ENCODE peak calls at places on chromosomes 7 and 10, in seven cellular contexts. F is lung, K is brain microvascular endothelial cell, V is BJ, U is psoas muscle, I is endothelial cell of umbilical vein, H is HepG2. C is an unnamed sample. For H3K27me3, the result is how much of the 10 kb centered on the place peaks cover.

GRCh38 chr10:100912013-100912608 is 652 bp upstream of the SLF2 start:
- DNase-seq in F (no peak), K (peak), V (no peak), U (no peak), I (no peak), H (no peak), C (no peak)

GRCh38 chr10:77784856-77785255 is 141.7 kb downstream of the DLG5 start:
- DNase-seq in F (no peak), K (peak), V (peak), U (no peak), I (peak), H (no peak), C (peak)

GRCh38 chr10:86372785-86373239 is 6.2 kb upstream of the GRID1 start:
- DNase-seq in F (no peak), K (no peak), V (no peak), U (no peak), I (no peak), H (no peak), C (no peak)

GRCh38 chr7:30770936-30771858 is at the start of gene MINDY4:
- DNase-seq in F (peak), K (peak), V (no peak), U (peak), I (peak), H (no peak), C (no peak)

GRCh38 chr10:12547301-12547771 is 198.0 kb downstream of the CAMK1D start:
- DNase-seq in F (no peak), K (no peak), V (no peak), U (no peak), I (no peak), H (no peak), C (no peak)

GRCh38 chr7:376306-376969 is 86.5 kb downstream of the FOXL3 start:
- DNase-seq in F (no peak), K (no peak), V (no peak), U (no peak), I (no peak), H (no peak), C (no peak)

GRCh38 chr10:15141136-15142067 is 27.1 kb downstream of the NMT2 start:
- DNase-seq in F (no peak), K (peak), V (no peak), U (no peak), I (no peak), H (peak), C (no peak)

GRCh38 chr10:43390791-43391190 is 18.2 kb downstream of the HNRNPF start:
- DNase-seq in F (no peak), K (peak), V (no peak), U (no peak), I (peak), H (peak), C (no peak)

GRCh38 chr10:29555746-29556481 is 78.9 kb downstream of the SVIL start:
- DNase-seq in F (no peak), K (peak), V (peak), U (no peak), I (no peak), H (no peak), C (peak)

GRCh38 chr7:87920578-87920977 is 13.5 kb upstream of the ADAM22 start:
- DNase-seq in F (no peak), K (peak), V (no peak), U (no peak), I (no peak), H (no peak), C (no peak)

GRCh38 chr10:30553625-30554442 is 75.7 kb downstream of the LYZL2 start:
- DNase-seq in F (peak), K (peak), V (peak), U (peak), I (peak), H (peak), C (no peak)

GRCh38 chr10:86267286-86268195 is 99.1 kb downstream of the GRID1 start:
- DNase-seq in F (no peak), K (no peak), V (no peak), U (no peak), I (no peak), H (no peak), C (no peak)

GRCh38 chr10:15293862-15294835 is 76.9 kb downstream of the FAM171A1 start:
- DNase-seq in F (no peak), K (no peak), V (peak), U (no peak), I (peak), H (no peak), C (no peak)

GRCh38 chr7:117272360-117272759 is 50.5 kb downstream of the WNT2 start:
- DNase-seq in F (no peak), K (no peak), V (no peak), U (no peak), I (no peak), H (no peak), C (no peak)

GRCh38 chr7:42931447-42931833 is 534 bp downstream of the PSMA2 start:
- DNase-seq in F (no peak), K (no peak), V (no peak), U (no peak), I (no peak), H (no peak), C (no peak)

GRCh38 chr10:16952610-16953009 is 135.4 kb upstream of the RSU1 start:
- DNase-seq in F (no peak), K (no peak), V (no peak), U (no peak), I (no peak), H (no peak), C (no peak)

GRCh38 chr10:102247724-102248123 is 2.4 kb downstream of the GBF1 start:
- DNase-seq in F (no peak), K (no peak), V (no peak), U (no peak), I (no peak), H (no peak), C (no peak)

GRCh38 chr7:22356855-22357310 is at the start of gene RAPGEF5:
- DNase-seq in F (no peak), K (no peak), V (no peak), U (no peak), I (no peak), H (no peak), C (no peak)

GRCh38 chr7:97006146-97006950 is 995 bp downstream of the DLX6 start:
- DNase-seq in F (no peak), K (no peak), V (no peak), U (no peak), I (peak), H (peak), C (no peak)

GRCh38 chr10:57807906-57808305 is 459.8 kb downstream of the IPMK start:
- DNase-seq in F (no peak), K (no peak), V (no peak), U (no peak), I (no peak), H (no peak), C (no peak)

GRCh38 chr10:96998329-96998888 is 166.3 kb downstream of the LCOR start:
- DNase-seq in F (no peak), K (peak), V (no peak), U (no peak), I (peak), H (peak), C (no peak)

GRCh38 chr10:3749597-3750351 is 35.2 kb downstream of the KLF6 start:
- DNase-seq in F (no peak), K (peak), V (peak), U (peak), I (no peak), H (peak), C (peak)

GRCh38 chr10:63072951-63073350 is 60.2 kb upstream of the NRBF2 start:
- DNase-seq in F (no peak), K (no peak), V (no peak), U (no peak), I (no peak), H (no peak), C (peak)

GRCh38 chr10:127216786-127217185 is 20.4 kb upstream of the INSYN2A start:
- DNase-seq in F (no peak), K (no peak), V (no peak), U (no peak), I (no peak), H (no peak), C (no peak)

DNA sequence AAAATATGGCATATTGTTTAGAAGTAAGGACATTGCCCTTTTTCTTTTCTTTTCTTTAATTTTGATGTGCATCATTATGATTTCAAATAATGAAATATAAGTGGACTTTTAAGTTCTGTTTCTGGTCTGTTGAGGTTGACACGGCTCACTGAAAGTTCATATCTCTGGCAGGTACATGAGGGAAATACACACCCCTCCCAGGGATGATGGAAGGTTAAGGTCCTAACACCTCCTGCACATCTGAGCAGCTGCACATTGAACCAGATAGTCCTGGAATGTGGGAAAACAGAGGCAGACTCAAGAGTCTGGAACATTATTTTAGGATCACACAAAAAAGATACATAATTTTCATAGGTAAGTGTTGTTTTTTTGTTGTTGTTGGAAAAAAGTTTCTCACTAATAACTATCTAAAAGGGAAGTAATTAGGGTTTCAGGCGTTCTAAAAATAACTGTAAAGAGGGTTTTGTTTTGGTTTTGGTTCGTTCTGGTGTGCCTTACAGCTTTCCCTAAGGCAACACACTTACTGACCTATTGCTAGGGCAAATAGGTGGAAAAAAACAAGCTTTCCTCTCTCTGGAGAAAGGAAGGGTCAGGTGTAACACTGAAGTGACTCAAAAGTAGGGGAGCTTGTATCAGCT is 201.2 kb upstream of the PRKCQ start:
- DNase-seq in F (no peak), K (no peak), V (no peak), U (no peak), I (no peak), H (no peak), C (no peak)
- H3K4me3 ChIP-seq in F (no peak), K (no peak), V (no peak), U (no peak), I (no peak), H (no peak), C (no peak)

DNA sequence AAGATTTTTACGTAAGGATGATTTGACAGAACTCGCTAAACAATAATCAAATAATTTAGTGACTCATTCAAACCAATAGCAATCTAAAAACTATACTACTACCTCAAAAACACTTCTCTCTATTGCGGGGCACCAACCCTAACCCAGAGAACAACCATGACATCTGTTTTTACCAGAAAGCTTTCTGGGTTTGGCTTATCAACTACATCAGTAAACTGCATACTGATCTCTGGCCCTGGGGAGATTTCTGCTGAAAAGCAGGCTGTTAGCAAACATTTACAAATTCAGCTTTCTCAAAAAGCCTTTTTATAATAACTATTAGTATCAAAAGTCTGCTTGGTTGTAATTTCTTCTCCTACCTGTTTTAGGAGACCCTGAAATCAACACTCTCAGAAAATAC is 144.5 kb upstream of the ZWINT start:
- DNase-seq in F (no peak), K (no peak), V (no peak), U (no peak), I (no peak), H (no peak), C (no peak)
- TF ChIP-seq CTCF in F (no peak), K (no peak), V (no peak), U (no peak), I (no peak), H (no peak), C (no peak)

GRCh38 chr7:155107126-155107525 is 37.0 kb downstream of the HTR5A start:
- DNase-seq in F (no peak), K (no peak), V (no peak), U (no peak), I (no peak), H (no peak), C (no peak)

GRCh38 chr7:155104913-155105312 is 34.8 kb downstream of the HTR5A start:
- DNase-seq in F (no peak), K (no peak), V (no peak), U (no peak), I (no peak), H (no peak), C (no peak)

GRCh38 chr7:155106356-155106755 is 36.2 kb downstream of the HTR5A start:
- DNase-seq in F (no peak), K (no peak), V (no peak), U (no peak), I (no peak), H (no peak), C (no peak)

DNA sequence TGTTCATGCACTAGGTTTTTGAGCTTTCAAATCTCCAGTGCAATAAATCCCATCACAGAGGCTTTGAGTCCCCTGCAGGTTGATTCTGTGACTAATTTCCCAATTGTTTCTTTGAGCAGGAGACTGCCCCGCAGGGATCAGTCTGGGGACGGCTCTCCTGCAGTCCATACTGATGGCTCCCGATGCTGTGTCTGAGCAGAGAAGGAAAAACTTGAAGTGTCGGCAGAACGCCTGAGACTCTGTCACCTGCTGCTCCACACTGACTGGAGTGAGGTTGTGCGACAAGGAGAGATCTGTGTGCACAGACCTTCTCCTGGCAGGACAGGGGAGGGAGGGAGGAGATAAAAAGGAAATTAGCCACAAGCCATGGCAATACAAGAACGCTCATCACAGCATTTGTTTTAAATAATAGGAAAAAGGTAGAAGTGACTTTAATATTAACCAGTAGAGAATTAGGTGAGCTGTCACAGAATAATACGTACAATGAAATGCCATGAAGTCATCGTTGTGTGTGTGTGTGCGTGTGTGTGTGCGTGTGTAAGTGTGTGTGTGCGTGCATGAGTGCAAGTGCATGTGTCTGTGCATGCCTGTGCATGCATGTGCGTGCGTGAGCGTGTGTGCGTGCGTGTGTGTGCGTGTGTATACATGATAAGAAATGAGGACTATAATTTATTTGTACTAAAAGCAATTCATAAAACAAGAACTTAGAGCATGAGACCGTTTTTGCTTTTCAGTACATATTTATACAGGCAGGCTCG is 38.2 kb downstream of the HTR5A start:
- DNase-seq in F (no peak), K (no peak), V (no peak), U (no peak), I (no peak), H (no peak), C (no peak)
- H3K27me3 ChIP-seq in F (under half), K (under half), V (under half), U (under half), I (under half), H (half or more), C (under half)

DNA sequence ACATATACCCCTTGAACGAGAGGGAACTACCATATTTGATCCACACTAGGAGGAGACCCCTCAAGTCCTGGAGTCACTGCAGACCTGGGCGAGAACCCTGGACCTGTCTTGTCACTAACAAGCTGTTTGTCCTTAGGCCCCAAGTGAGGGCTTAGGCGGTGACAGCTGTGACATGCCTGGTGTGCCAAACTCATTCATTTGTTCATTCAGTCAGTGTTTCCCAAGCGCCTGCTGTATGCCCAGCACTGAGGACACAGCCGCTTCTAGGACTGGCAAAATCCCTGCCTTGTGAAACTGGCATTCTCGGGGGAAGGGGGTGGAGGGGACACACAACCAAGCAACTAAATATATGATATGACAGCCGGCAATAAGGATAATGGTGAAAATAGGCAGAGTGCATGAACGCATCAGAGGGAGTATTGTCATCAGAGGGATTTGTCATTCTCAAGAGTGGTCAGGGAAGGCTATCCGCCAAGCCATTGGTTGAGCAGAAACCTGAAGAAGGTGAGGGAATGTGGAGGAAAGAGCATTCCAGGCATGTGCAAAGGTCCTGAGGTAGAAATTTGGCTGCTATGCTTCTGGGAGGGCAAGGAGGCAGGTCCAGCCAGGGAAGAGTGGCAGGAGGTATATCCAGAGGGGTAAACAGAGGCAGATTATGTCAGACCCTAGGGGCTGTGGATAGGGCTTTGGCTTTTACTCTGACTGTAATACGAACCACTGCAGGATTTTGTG is 11.0 kb downstream of the SH2B2 start:
- DNase-seq in F (no peak), K (no peak), V (no peak), U (no peak), I (no peak), H (no peak), C (no peak)
- H3K4me3 ChIP-seq in F (no peak), K (no peak), V (no peak), U (no peak), I (no peak), H (no peak), C (no peak)

GRCh38 chr7:132614428-132615076 is 38.3 kb upstream of the PLXNA4 start:
- DNase-seq in F (no peak), K (no peak), V (no peak), U (peak), I (peak), H (no peak), C (no peak)
- TF ChIP-seq CTCF in F (no peak), K (peak), V (no peak), U (no peak), I (no peak), H (no peak), C (peak)

GRCh38 chr7:78912781-78913180 is 540.7 kb downstream of the MAGI2 start:
- DNase-seq in F (no peak), K (peak), V (no peak), U (no peak), I (no peak), H (no peak), C (no peak)
- H3K27me3 ChIP-seq in F (under half), K (under half), V (under half), U (under half), I (under half), H (under half), C (under half)